ENCODE peak calls at places on chromosomes 2 and 18, in nine cellular contexts. H, G, F, Q, U, A, P, M and L are unnamed samples.

GRCh38 chr2:106272202-106272807 is 78.2 kb upstream of the UXS1 start:
- DNase-seq in A (peak; percentile 45), M (no peak), H (no peak), Q (peak; percentile 73), F (no peak), P (no peak), G (no peak), U (no peak), L (peak; percentile 10)

GRCh38 chr2:173749315-173749714 is 215.9 kb downstream of the SP3 start:
- DNase-seq in P (no peak), U (peak; percentile 29), A (peak; percentile 43), M (no peak), G (peak; percentile 22), Q (peak; percentile 29), H (peak; percentile 54), F (peak; percentile 53), L (peak; percentile 6)

GRCh38 chr2:6800553-6800952 is 65.2 kb downstream of the CMPK2 start:
- DNase-seq in Q (no peak), P (no peak), A (no peak), H (peak; percentile 54), M (no peak), F (peak; percentile 18), U (peak; percentile 62), G (no peak), L (no peak)

GRCh38 chr2:127058656-127059252 is 48.2 kb downstream of the BIN1 start:
- DNase-seq in P (no peak), G (no peak), M (no peak), A (no peak), Q (no peak), U (no peak), F (no peak), H (no peak), L (no peak)

GRCh38 chr2:16626497-16626896 is 39.1 kb downstream of the CYRIA start:
- DNase-seq in G (peak; percentile 67), U (peak; percentile 93), F (peak; percentile 45), A (peak; percentile 18), M (no peak), H (peak; percentile 81), P (no peak), Q (no peak), L (no peak)

GRCh38 chr18:3869848-3870247 is 419.9 kb downstream of the TGIF1 start:
- DNase-seq in Q (peak; percentile 62), M (no peak), F (peak; percentile 76), U (peak; percentile 65), P (peak; percentile 61), G (peak; percentile 35), A (peak; percentile 54), H (peak; percentile 76), L (peak; percentile 37)

GRCh38 chr18:23363865-23364570 is 89.1 kb upstream of the RIOK3 start:
- DNase-seq in P (no peak), Q (no peak), H (no peak), G (no peak), M (no peak), U (no peak), A (no peak), F (no peak), L (no peak)

GRCh38 chr18:57542801-57543427 is 43.6 kb downstream of the FECH start:
- DNase-seq in P (no peak), U (no peak), M (no peak), Q (no peak), A (peak; percentile 38), F (peak; percentile 86), H (peak; percentile 65), G (no peak), L (peak; percentile 5)

DNA sequence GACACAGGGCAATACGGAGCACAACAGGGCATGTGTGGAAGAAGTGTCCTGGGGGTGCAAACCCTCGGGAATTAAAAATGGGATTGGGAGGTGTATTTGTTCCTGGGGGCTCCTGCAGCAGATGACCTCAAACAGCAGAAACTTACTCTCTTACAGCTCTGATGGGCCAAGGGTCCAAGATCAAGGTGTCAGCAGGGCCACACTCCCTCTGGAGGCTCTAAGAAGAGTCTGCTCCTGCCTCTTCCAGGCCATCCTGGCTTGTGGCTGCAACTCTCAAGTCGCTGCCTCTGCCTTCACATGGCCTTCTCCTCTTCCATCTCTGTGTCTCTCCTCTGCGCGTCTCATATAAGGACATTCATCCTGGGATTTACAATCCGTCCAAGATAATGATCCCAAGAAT is 12.4 kb upstream of the SPATA3 start:
- DNase-seq in G (no peak), M (no peak), A (no peak), Q (no peak), H (no peak), U (no peak), F (no peak), P (no peak), L (no peak)
- H2AFZ ChIP-seq in G (no peak overlapping the region), M (no peak overlapping the region), A (no peak overlapping the region), Q (no peak overlapping the region), H (no peak overlapping the region), U (no peak overlapping the region), F (no peak overlapping the region), P (no peak overlapping the region), L (no peak overlapping the region)

GRCh38 chr2:43224131-43224570 is 2.3 kb downstream of the ZFP36L2 start:
- DNase-seq in P (peak; percentile 85), G (peak; percentile 49), F (peak; percentile 80), M (peak; percentile 53), A (peak; percentile 83), H (peak; percentile 72), U (peak; percentile 85), Q (peak; percentile 91), L (peak; percentile 67)

GRCh38 chr2:43220982-43221659 is 5.3 kb downstream of the ZFP36L2 start:
- DNase-seq in G (peak; percentile 94), M (peak; percentile 25), H (peak; percentile 95), U (peak; percentile 92), A (peak; percentile 88), Q (peak; percentile 83), P (peak; percentile 66), F (peak; percentile 72), L (peak; percentile 59)

GRCh38 chr2:43221660-43222471 is 4.5 kb downstream of the ZFP36L2 start:
- DNase-seq in P (peak; percentile 94), G (peak; percentile 97), M (peak; percentile 69), F (peak; percentile 94), Q (peak; percentile 92), U (peak; percentile 96), A (peak; percentile 95), H (peak; percentile 97), L (peak; percentile 86)

GRCh38 chr2:43223412-43224040 is 2.9 kb downstream of the ZFP36L2 start:
- DNase-seq in U (peak; percentile 58), P (peak; percentile 51), H (peak; percentile 57), Q (no peak), G (peak; percentile 29), F (peak; percentile 69), M (peak; percentile 40), A (peak; percentile 44), L (peak; percentile 28)

DNA sequence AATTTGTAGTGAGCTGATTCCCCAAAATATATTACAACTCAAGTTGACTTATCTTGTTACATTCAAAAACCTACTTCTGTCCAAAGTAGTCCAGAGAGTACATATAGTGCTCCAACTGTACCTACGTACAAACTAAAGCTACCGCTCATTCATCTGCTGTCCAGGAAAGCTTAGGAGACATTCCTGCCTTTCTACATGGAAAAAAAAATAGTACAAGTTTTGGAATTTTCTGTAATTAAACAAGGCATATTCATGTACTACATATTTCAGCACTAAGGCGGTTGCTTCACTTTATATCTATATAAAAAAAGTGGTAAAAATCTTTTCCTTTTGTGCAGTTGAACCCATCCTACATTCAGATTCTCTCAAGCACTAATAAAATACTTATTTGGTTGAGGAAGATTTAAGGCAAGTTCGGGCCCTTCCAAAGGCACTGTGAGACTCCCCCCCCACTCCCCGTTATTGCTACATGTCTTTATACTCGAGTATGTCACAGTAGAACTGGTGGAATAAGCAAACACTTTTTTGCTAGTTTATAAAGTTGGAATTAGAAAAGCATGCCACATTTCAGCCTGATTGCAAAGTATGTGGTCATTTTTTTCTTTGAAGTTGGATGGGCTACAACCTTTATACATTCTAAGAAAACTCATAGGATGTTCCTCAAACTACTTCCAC is 3.8 kb downstream of the ZFP36L2 start:
- DNase-seq in A (peak; percentile 39), H (peak; percentile 41), G (peak; percentile 52), M (peak; percentile 28), Q (no peak), P (peak; percentile 48), U (peak; percentile 56), F (peak; percentile 55), L (peak; percentile 20)
- H3K4me1 ChIP-seq in A (peaks cover 35% of the 10 kb centered on the region), H (peaks cover 21% of the 10 kb centered on the region), G (peaks cover 51% of the 10 kb centered on the region), M (peaks cover 11% of the 10 kb centered on the region), Q (peaks cover 59% of the 10 kb centered on the region), P (peaks cover 18% of the 10 kb centered on the region), U (peaks cover 24% of the 10 kb centered on the region), F (peaks cover 37% of the 10 kb centered on the region), L (peaks cover 48% of the 10 kb centered on the region)

GRCh38 chr2:120847700-120848321 is 112.1 kb downstream of the GLI2 start:
- DNase-seq in F (no peak), G (no peak), U (no peak), A (peak; percentile 36), H (no peak), P (no peak), Q (no peak), M (no peak), L (peak; percentile 82)

GRCh38 chr2:120849278-120849677 is 113.6 kb downstream of the GLI2 start:
- DNase-seq in F (no peak), G (no peak), H (no peak), A (no peak), U (no peak), Q (no peak), P (no peak), M (no peak), L (no peak)

GRCh38 chr2:120844098-120844738 is 108.5 kb downstream of the GLI2 start:
- DNase-seq in A (no peak), G (no peak), H (no peak), U (peak; percentile 47), F (peak; percentile 28), Q (no peak), P (no peak), M (no peak), L (peak; percentile 9)

GRCh38 chr2:120845281-120845680 is 109.6 kb downstream of the GLI2 start:
- DNase-seq in U (no peak), P (no peak), Q (no peak), G (no peak), A (no peak), H (peak; percentile 13), M (no peak), F (peak; percentile 69), L (no peak)

DNA sequence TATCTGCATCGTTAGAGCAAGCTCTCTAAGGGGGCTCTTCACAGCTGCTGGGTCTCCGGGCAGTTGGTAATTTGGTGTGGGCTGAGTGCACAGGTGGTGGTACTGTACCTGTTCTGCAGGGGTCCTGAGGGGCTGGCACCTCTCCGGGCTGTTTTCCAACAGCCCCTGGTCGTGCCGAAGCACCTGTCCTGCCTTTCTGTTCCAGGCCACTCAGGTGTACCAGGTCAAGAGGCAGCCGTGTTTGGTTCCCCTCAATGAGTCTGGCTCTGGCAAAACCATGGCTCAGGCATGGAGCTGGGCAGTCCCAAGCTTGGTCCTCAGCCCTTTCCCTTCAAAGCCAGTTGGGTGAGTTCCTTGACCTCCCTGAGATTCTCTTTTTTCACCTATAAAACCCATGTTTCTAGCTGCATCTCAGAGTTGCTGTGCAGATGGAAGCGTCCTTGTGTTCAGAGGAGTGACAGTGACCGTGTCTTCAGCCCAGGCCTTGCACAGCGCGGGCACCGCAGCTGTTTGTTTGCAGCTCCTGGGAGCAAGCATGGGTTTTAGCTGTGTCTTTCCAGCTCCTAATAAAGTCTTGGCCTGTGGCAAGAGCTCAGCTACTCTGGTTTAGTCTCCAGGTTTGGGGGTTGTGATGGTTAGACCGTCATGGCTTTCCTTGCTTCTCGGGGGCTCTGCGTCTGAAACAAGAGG is 110.9 kb downstream of the GLI2 start:
- DNase-seq in H (no peak), U (no peak), M (no peak), G (no peak), A (no peak), F (no peak), P (no peak), Q (no peak), L (no peak)
- H3K36me3 ChIP-seq in H (peaks cover 13% of the 10 kb centered on the region), U (no peaks in the 10 kb centered on the region), M (no peaks in the 10 kb centered on the region), G (no peaks in the 10 kb centered on the region), A (no peaks in the 10 kb centered on the region), F (peaks cover 9% of the 10 kb centered on the region), P (no peaks in the 10 kb centered on the region), Q (no peaks in the 10 kb centered on the region), L (no peaks in the 10 kb centered on the region)

DNA sequence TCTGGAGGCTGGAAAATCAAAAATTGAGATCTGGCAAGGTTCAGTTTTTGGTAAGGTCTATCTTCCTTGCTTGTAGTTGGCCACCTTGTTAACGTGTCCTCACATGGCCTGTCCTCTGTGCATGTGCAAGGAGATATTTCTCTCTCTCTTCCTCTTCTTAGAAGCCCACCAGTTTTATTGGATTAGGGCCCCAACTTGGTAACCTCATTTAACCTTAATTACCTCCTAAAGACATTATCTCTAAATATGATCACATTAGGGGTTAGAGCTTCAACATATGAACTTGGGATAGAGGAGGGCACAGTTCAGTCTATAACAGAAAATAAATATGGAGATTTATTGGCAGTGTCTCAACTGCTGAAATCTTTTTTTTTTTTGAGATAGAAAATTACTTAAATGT is 19.6 kb upstream of the RND3 start:
- DNase-seq in F (no peak), M (no peak), U (no peak), Q (no peak), P (no peak), G (no peak), H (no peak), A (no peak), L (no peak)
- H2AFZ ChIP-seq in F (no peak overlapping the region), M (no peak overlapping the region), U (no peak overlapping the region), Q (no peak overlapping the region), P (no peak overlapping the region), G (no peak overlapping the region), H (no peak overlapping the region), A (no peak overlapping the region), L (no peak overlapping the region)